ENCODE peak calls at places on chromosomes 11 and 22, in eight cellular contexts. S is brain microvascular endothelial cell; Q is cardiac muscle cell; C is mucosa of descending colon; U is stimulated activated naive CD8-positive, alpha-beta T cell treated with anti-CD3 and anti-CD28 coated beads, Interleukin-15, amount 100 ng/mL, for 72 hours; Y is A673; T is stimulated activated CD8-positive, alpha-beta memory T cell treated with anti-CD3 and anti-CD28 coated beads, Interleukin-4, amount 100 ng/mL, for 24 hours; O is A172. D is an unnamed sample.

GRCh38 chr22:41619979-41620645 is 731 bp downstream of the DESI1 start:
- DNase-seq in Y (peak), U (peak), Q (peak), C (peak), S (no peak), O (no peak), T (peak), D (no peak)

GRCh38 chr22:34429314-34429713 is 509.0 kb upstream of the LARGE1 start:
- DNase-seq in Q (no peak), O (peak), S (no peak), Y (no peak), U (no peak), C (no peak), T (no peak), D (no peak)

GRCh38 chr11:13145461-13145860 is 132.1 kb upstream of the BMAL1 start:
- DNase-seq in Q (no peak), O (no peak), S (no peak), T (no peak), Y (no peak), C (no peak), U (no peak), D (no peak)

GRCh38 chr22:40635940-40636379 is 559 bp downstream of the MRTFA start:
- DNase-seq in O (no peak), T (no peak), S (no peak), Q (no peak), C (no peak), U (no peak), Y (no peak), D (no peak)

GRCh38 chr22:41799486-41800347 is 762 bp upstream of the CCDC134 start:
- DNase-seq in O (no peak), Y (no peak), U (no peak), C (peak), Q (peak), T (no peak), S (peak), D (peak)

GRCh38 chr22:50670914-50671538 is 1.6 kb upstream of the SHANK3 start:
- DNase-seq in Q (no peak), U (no peak), C (no peak), O (no peak), T (no peak), S (no peak), Y (no peak), D (no peak)

GRCh38 chr22:38228873-38229740 is 27.3 kb downstream of the MAFF start:
- DNase-seq in U (no peak), O (peak), Q (no peak), T (no peak), Y (no peak), S (peak), C (peak), D (no peak)

GRCh38 chr22:47100646-47101045 is 338.2 kb downstream of the TBC1D22A start:
- DNase-seq in Q (no peak), C (no peak), U (no peak), Y (no peak), O (no peak), S (no peak), T (no peak), D (no peak)

GRCh38 chr11:17102447-17102846 is 25.0 kb upstream of the RPS13 start:
- DNase-seq in O (no peak), Q (no peak), U (no peak), C (no peak), S (no peak), T (no peak), Y (no peak), D (no peak)

GRCh38 chr11:117872962-117873827 is 3.3 kb downstream of the FXYD6 start:
- DNase-seq in U (no peak), Q (no peak), Y (no peak), O (no peak), C (no peak), S (no peak), T (no peak), D (no peak)

GRCh38 chr11:116169776-116170175 is 603.0 kb downstream of the BUD13 start:
- DNase-seq in Q (no peak), C (no peak), S (no peak), T (no peak), U (no peak), Y (no peak), O (no peak), D (no peak)

GRCh38 chr11:104094576-104094975 is 58.1 kb downstream of the DDI1 start:
- DNase-seq in Y (no peak), C (no peak), O (no peak), Q (no peak), T (no peak), S (no peak), U (no peak), D (no peak)

GRCh38 chr11:97336064-97336463 is 946.3 kb downstream of the JRKL start:
- DNase-seq in U (no peak), C (no peak), Y (no peak), S (no peak), Q (no peak), O (no peak), T (no peak), D (no peak)

GRCh38 chr22:44200855-44201550 is 20.3 kb downstream of the PARVG start:
- DNase-seq in U (no peak), T (no peak), O (no peak), Y (no peak), C (no peak), S (no peak), Q (no peak), D (no peak)

GRCh38 chr11:33835143-33835878 is 56.6 kb downstream of the LMO2 start:
- DNase-seq in T (no peak), U (no peak), S (peak), Q (peak), O (peak), C (no peak), Y (peak), D (no peak)

GRCh38 chr11:93572621-93573020 is 29.4 kb upstream of the SMCO4 start:
- DNase-seq in C (no peak), T (no peak), U (no peak), O (no peak), S (no peak), Y (no peak), Q (no peak), D (no peak)

GRCh38 chr11:34209809-34210208 is 104.4 kb downstream of the NAT10 start:
- DNase-seq in U (no peak), Q (no peak), Y (peak), T (no peak), O (no peak), S (no peak), C (no peak), D (no peak)

GRCh38 chr11:67581469-67581868 is 2.1 kb upstream of the GSTP1 start:
- DNase-seq in S (no peak), T (no peak), Q (no peak), C (no peak), U (no peak), Y (no peak), O (no peak), D (no peak)

GRCh38 chr22:19292262-19293230 is 1.0 kb upstream of the CLTCL1 start:
- DNase-seq in U (no peak), Q (no peak), S (no peak), T (no peak), O (no peak), C (peak), Y (no peak), D (no peak)

GRCh38 chr11:104873252-104873651 is 25.0 kb downstream of the CASP12 start:
- DNase-seq in C (no peak), U (no peak), O (no peak), T (no peak), Y (no peak), S (no peak), Q (no peak), D (no peak)

GRCh38 chr11:95515379-95515778 is 274.2 kb downstream of the FAM76B start:
- DNase-seq in C (no peak), T (no peak), O (no peak), S (no peak), Y (no peak), U (no peak), Q (no peak), D (no peak)

GRCh38 chr11:109264128-109264527 is 157.9 kb upstream of the C11orf87 start:
- DNase-seq in Q (no peak), C (no peak), Y (no peak), O (no peak), S (no peak), T (no peak), U (no peak), D (no peak)

D was measured in putamen.